ENCODE peak calls at places on chromosome X, in six cellular contexts. S, D, X, Q, T and C are unnamed samples.

GRCh38 chrX:88735835-88736234 is 11.2 kb upstream of the CPXCR1 start:
- DNase-seq in Q (peak; percentile 14), D (no peak), T (no peak), S (peak; percentile 37), X (no peak), C (no peak)

GRCh38 chrX:101429934-101430333 is 21.9 kb downstream of the HNRNPH2 start:
- DNase-seq in Q (peak; percentile 12), T (peak; percentile 66), S (peak; percentile 35), D (no peak), X (no peak), C (no peak)

GRCh38 chrX:103628386-103629290 is at the start of gene TCEAL1:
- DNase-seq in D (peak; percentile 36), S (no peak), X (peak; percentile 56), T (peak; percentile 52), Q (peak; percentile 11), C (peak; percentile 44)

GRCh38 chrX:65681810-65682209 is 14.4 kb downstream of the MSN start:
- DNase-seq in T (no peak), D (no peak), Q (no peak), X (no peak), S (no peak), C (no peak)

GRCh38 chrX:134865730-134866129 is 125.1 kb upstream of the SMIM10 start:
- DNase-seq in Q (no peak), D (peak; percentile 17), X (no peak), T (no peak), S (no peak), C (no peak)

GRCh38 chrX:139213241-139213709 is 317.3 kb upstream of the F9 start:
- DNase-seq in D (peak; percentile 3), T (no peak), S (no peak), X (no peak), Q (no peak), C (no peak)

GRCh38 chrX:43655961-43656494 is at the start of gene MAOA:
- DNase-seq in S (peak; percentile 50), D (peak; percentile 55), Q (peak; percentile 71), X (peak; percentile 54), T (no peak), C (peak; percentile 6)

GRCh38 chrX:116462843-116463242 is at the start of gene CT83:
- DNase-seq in Q (no peak), D (no peak), S (no peak), X (no peak), T (no peak), C (no peak)

GRCh38 chrX:151680805-151681204 is 14.5 kb upstream of the PRRG3 start:
- DNase-seq in X (peak; percentile 52), Q (peak; percentile 48), T (no peak), S (peak; percentile 29), D (peak; percentile 12), C (peak; percentile 17)

DNA sequence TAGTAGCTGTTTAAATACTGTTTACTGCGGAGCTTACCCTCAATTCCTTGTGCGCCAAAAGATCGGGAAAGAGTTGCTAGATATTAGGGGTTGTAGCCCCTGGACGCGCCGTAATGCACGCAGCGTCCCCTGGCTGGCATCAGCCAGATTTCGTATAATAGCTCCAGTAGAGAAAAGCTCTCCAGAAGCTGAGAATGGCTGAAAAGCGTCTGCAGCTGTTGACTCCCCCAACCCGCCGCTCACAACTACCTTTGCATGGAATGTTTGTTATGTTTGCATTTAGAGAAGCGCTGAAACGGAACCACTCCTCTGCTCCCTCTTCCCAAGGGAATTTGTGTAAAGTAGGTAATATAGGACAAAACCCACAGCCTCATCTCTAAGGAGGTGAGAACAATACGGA is 3.7 kb downstream of the DOCK11 start:
- DNase-seq in T (no peak), S (no peak), Q (no peak), X (no peak), D (no peak), C (no peak)
- H3K4me3 ChIP-seq in T (no peak overlapping the region), S (no peak overlapping the region), Q (no peak overlapping the region), X (no peak overlapping the region), D (no peak overlapping the region), C (no peak overlapping the region)

DNA sequence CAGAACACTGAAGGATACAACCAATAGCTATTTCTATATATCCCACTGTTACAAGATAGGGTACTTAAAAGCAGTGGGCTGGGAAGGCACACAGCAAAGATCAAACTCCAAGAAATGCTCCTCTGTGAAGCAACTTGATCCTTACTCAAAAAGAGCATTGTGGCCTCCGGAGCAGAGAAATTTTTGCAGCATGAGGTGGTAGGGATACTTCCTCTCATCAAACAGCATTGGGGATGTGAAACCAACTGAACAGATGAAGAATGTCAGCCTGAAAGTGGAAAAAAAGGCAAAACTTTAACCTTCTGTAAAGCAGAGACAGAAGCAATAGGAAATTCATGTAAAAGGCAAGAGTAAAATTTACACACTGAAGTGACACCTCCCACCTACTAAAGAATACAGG is 92.2 kb downstream of the HUWE1 start:
- DNase-seq in X (no peak), Q (no peak), T (peak; percentile 59), S (no peak), D (peak; percentile 50), C (no peak)
- H3K4me3 ChIP-seq in X (no peak overlapping the region), Q (no peak overlapping the region), T (no peak overlapping the region), S (no peak overlapping the region), D (no peak overlapping the region), C (no peak overlapping the region)

DNA sequence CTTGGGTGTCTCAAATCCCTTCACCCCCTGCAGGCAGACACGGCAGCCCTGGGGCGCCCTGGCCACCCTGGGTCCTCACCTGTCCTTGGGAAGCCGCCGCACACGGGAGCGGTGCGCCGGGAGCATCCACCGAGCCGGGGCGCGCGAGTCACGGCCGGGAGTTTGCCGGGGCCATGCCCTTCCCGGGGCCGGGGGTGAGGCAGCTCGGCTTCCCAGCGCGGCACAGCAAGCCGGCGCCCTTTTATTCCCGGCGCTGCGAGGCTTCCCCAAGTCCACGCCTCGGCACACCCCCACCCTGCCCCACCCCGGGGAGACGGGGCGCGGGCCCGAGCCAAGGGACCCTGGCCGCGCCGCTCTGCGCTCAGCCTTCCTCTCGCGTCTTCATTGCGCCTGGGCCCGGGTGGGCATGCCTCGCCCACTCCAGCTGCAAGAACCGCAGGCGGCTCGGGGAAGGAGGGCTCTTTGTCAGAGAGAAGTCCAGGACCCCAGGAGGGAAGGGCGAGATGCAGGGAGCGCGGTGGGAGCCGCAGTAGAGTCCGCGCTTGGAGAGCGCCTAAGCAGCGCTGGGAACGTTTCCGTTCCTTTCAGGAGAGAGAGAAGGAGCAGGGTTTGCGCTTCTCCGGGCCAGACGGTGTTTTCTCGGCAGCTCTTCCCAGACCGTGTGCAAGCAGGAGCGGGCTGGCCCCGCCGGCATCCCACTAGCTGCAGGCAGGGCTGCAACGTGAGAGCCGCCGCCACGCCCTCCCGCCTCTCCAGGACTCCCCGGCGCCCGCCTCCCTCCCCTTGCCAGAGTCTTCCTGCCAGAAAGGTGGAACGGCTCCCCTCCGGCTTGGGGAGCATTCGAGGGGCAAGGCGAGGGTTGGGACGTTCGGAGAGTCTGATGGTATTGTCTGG is at the start of gene MXRA5:
- DNase-seq in S (peak; percentile 52), Q (peak; percentile 54), T (peak; percentile 75), X (no peak), D (peak; percentile 1), C (peak; percentile 6)
- H3K4me3 ChIP-seq in S (peak within 1 kb of the TSS; percentile 44), Q (peak within 1 kb of the TSS; percentile 39), T (peak within 1 kb of the TSS; percentile 10), X (peak within 1 kb of the TSS; percentile 71), D (peak within 1 kb of the TSS; percentile 31), C (peak within 1 kb of the TSS; percentile 30)

DNA sequence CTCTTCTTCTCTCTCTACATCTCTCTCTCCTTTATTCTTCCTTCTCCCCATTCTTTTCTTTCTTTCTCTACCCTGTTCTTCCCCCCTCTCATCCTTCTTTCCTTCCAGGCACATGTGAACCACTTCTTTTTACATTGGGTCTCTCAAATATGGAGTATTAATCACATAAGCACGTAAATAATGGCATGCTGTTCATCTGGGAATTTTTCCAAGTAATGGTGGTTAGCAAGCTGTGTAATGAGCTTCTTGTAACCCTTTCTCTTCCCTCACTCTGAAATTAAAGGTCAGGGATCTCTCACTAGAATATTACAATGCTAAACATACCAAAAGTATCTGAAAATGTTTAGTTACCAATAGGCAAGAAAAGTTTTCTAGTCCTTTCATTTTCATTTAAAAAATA is 239.9 kb upstream of the TEX13A start:
- DNase-seq in S (peak; percentile 43), D (peak; percentile 56), Q (peak; percentile 25), X (no peak), T (peak; percentile 77), C (no peak)
- H3K4me3 ChIP-seq in S (no peak overlapping the region), D (no peak overlapping the region), Q (no peak overlapping the region), X (no peak overlapping the region), T (no peak overlapping the region), C (no peak overlapping the region)

GRCh38 chrX:119482041-119482440 is 13.8 kb downstream of the SLC25A5 start:
- DNase-seq in X (no peak), Q (no peak), D (no peak), S (no peak), T (no peak), C (no peak)
- H3K4me3 ChIP-seq in X (peak overlapping the region; percentile 51), Q (no peak overlapping the region), D (peak overlapping the region; percentile 44), S (no peak overlapping the region), T (no peak overlapping the region), C (no peak overlapping the region)

DNA sequence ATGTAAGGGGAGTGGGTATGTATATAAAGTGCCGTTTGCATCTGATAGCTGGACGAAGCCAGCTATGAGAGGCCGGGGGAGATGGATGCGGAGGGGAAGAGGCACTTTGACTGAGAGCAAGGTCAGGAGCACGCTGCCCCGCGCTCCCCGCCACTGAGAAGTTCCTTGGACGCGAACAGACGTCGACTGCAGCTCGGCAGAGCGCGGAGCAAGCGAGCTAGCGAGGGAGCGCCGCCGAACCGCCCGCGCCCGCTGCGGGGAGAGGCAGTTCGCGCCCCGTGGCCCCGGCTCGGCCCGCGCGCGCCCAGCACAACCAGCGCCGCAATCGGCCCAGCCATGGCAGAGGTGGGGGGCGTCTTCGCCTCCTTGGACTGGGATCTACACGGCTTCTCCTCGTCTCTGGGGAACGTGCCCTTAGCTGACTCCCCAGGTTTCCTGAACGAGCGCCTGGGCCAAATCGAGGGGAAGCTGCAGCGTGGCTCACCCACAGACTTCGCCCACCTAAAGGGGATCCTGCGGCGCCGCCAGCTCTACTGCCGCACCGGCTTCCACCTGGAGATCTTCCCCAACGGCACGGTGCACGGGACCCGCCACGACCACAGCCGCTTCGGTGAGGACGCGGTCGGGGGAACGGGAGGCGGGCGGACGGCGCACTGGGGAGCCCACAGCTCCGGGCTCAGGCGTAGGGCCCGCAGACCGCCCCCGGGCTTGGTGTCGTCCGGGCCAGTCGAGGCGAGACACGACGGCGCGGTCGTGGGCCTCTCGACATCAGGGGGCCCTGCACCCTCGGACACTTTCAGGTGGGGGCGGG is at the start of gene FGF16:
- DNase-seq in D (no peak), T (no peak), S (no peak), Q (no peak), X (no peak), C (no peak)
- H3K4me3 ChIP-seq in D (peak within 1 kb of the TSS; percentile 10), T (peak within 1 kb of the TSS; percentile 12), S (peak within 1 kb of the TSS; percentile 21), Q (peak within 1 kb of the TSS; percentile 21), X (peak within 1 kb of the TSS; percentile 59), C (no peak within 1 kb of the TSS)

GRCh38 chrX:131831185-131831520 is 191.9 kb upstream of the STK26 start:
- DNase-seq in T (no peak), D (no peak), Q (no peak), X (no peak), S (no peak), C (no peak)
- H3K4me3 ChIP-seq in T (no peak overlapping the region), D (no peak overlapping the region), Q (no peak overlapping the region), X (peak overlapping the region; percentile 49), S (no peak overlapping the region), C (peak overlapping the region; percentile 57)